ENCODE peak calls at places on chromosomes 3 and 15, in eight cellular contexts. F, J, C, I, D, R, E and Z are unnamed samples.

GRCh38 chr3:15659254-15659975 is 57.9 kb downstream of the BTD start:
- DNase-seq in F (peak), J (peak), C (no peak), I (no peak), D (peak), R (no peak), E (no peak), Z (no peak)

GRCh38 chr3:129379582-129380358 is 48.7 kb downstream of the EFCAB12 start:
- DNase-seq in F (no peak), J (no peak), C (no peak), I (no peak), D (no peak), R (no peak), E (no peak), Z (no peak)

GRCh38 chr15:29452881-29453731 is 183.5 kb upstream of the NSMCE3 start:
- DNase-seq in F (peak), J (peak), C (no peak), I (no peak), D (peak), R (no peak), E (no peak), Z (no peak)

GRCh38 chr15:67196672-67197363 is 57.6 kb downstream of the AAGAB start:
- DNase-seq in F (no peak), J (no peak), C (peak), I (peak), D (peak), R (no peak), E (no peak), Z (no peak)

GRCh38 chr3:117105650-117106049 is 396.1 kb downstream of the TUSC7 start:
- DNase-seq in F (no peak), J (no peak), C (no peak), I (peak), D (no peak), R (no peak), E (no peak), Z (no peak)

GRCh38 chr3:41848745-41849574 is 112.9 kb downstream of the ULK4 start:
- DNase-seq in F (no peak), J (no peak), C (no peak), I (no peak), D (no peak), R (no peak), E (no peak), Z (no peak)

GRCh38 chr3:13706886-13707285 is 158.0 kb downstream of the FBLN2 start:
- DNase-seq in F (no peak), J (no peak), C (no peak), I (no peak), D (no peak), R (no peak), E (no peak), Z (peak)

GRCh38 chr3:149813367-149814281 is 609 bp downstream of the RNF13 start:
- DNase-seq in F (peak), J (peak), C (no peak), I (no peak), D (peak), R (peak), E (no peak), Z (peak)

GRCh38 chr3:146796078-146796477 is 190.9 kb upstream of the PLSCR5 start:
- DNase-seq in F (no peak), J (no peak), C (no peak), I (no peak), D (no peak), R (no peak), E (no peak), Z (no peak)

GRCh38 chr3:185175370-185175987 is 22.6 kb upstream of the C3orf70 start:
- DNase-seq in F (no peak), J (peak), C (no peak), I (no peak), D (no peak), R (no peak), E (no peak), Z (no peak)

GRCh38 chr3:134839422-134839821 is 44.4 kb downstream of the EPHB1 start:
- DNase-seq in F (peak), J (no peak), C (no peak), I (no peak), D (peak), R (no peak), E (no peak), Z (no peak)

GRCh38 chr15:72671531-72671930 is 14.5 kb downstream of the HIGD2B start:
- DNase-seq in F (no peak), J (no peak), C (no peak), I (no peak), D (no peak), R (no peak), E (no peak), Z (no peak)

GRCh38 chr3:127257351-127257750 is 30.5 kb downstream of the PRR20G start:
- DNase-seq in F (no peak), J (no peak), C (no peak), I (no peak), D (no peak), R (no peak), E (no peak), Z (no peak)

GRCh38 chr3:10268116-10268515 is 19.9 kb downstream of the TATDN2 start:
- DNase-seq in F (no peak), J (no peak), C (no peak), I (no peak), D (no peak), R (no peak), E (no peak), Z (no peak)

GRCh38 chr3:52453496-52454234 is at the start of gene TNNC1:
- DNase-seq in F (no peak), J (no peak), C (no peak), I (no peak), D (no peak), R (no peak), E (no peak), Z (no peak)